ENCODE peak calls at places on chromosome 18, in five cellular contexts. N, A, E, Y and F are unnamed samples.

GRCh38 chr18:21702602-21703001 is 2.0 kb downstream of the ABHD3 start:
- DNase-seq in N (no peak), A (no peak), E (no peak), Y (no peak), F (no peak)

GRCh38 chr18:27361477-27361876 is 176.4 kb upstream of the CHST9 start:
- DNase-seq in N (no peak), A (no peak), E (no peak), Y (no peak), F (no peak)

GRCh38 chr18:64765908-64766307 is 617.0 kb upstream of the LINC00305 start:
- DNase-seq in N (no peak), A (no peak), E (no peak), Y (no peak), F (no peak)

GRCh38 chr18:40152859-40153258 is 1802.2 kb upstream of the PIK3C3 start:
- DNase-seq in N (no peak), A (no peak), E (no peak), Y (no peak), F (no peak)

GRCh38 chr18:56257215-56257614 is 381.2 kb downstream of the TXNL1 start:
- DNase-seq in N (no peak), A (no peak), E (no peak), Y (no peak), F (no peak)

GRCh38 chr18:31206787-31207381 is 44.2 kb upstream of the DSC1 start:
- DNase-seq in N (no peak), A (no peak), E (peak; percentile 24), Y (peak; percentile 77), F (peak; percentile 24)

GRCh38 chr18:41745166-41746049 is 209.6 kb upstream of the PIK3C3 start:
- DNase-seq in N (peak; percentile 64), A (no peak), E (peak; percentile 15), Y (peak; percentile 91), F (peak; percentile 44)

GRCh38 chr18:38790303-38790702 is 1224.7 kb upstream of the CELF4 start:
- DNase-seq in N (no peak), A (no peak), E (no peak), Y (peak; percentile 61), F (no peak)

GRCh38 chr18:25056456-25056855 is 295.5 kb downstream of the ZNF521 start:
- DNase-seq in N (no peak), A (no peak), E (no peak), Y (no peak), F (no peak)

GRCh38 chr18:58025205-58025604 is 18.8 kb upstream of the NEDD4L start:
- DNase-seq in N (no peak), A (no peak), E (no peak), Y (no peak), F (no peak)

GRCh38 chr18:56374005-56374655 is 264.3 kb downstream of the TXNL1 start:
- DNase-seq in N (no peak), A (no peak), E (no peak), Y (no peak), F (no peak)

GRCh38 chr18:55452123-55452611 is 135.8 kb downstream of the TCF4 start:
- DNase-seq in N (no peak), A (no peak), E (no peak), Y (no peak), F (no peak)

GRCh38 chr18:23982154-23983071 is 32.1 kb upstream of the TTC39C start:
- DNase-seq in N (no peak), A (no peak), E (peak; percentile 76), Y (no peak), F (no peak)
- H3K4me3 ChIP-seq in N (no peak overlapping the region), A (peak overlapping the region; percentile 7), E (no peak overlapping the region), Y (no peak overlapping the region), F (no peak overlapping the region)

GRCh38 chr18:8967573-8967972 is 134.9 kb upstream of the NDUFV2 start:
- DNase-seq in N (no peak), A (no peak), E (no peak), Y (no peak), F (no peak)
- H3K27me3 ChIP-seq in N (no peaks in the 10 kb centered on the region), A (no peaks in the 10 kb centered on the region), E (peaks cover 2% of the 10 kb centered on the region), Y (no peaks in the 10 kb centered on the region), F (no peaks in the 10 kb centered on the region)

GRCh38 chr18:48669991-48670750 is 131.3 kb downstream of the CTIF start:
- DNase-seq in N (no peak), A (no peak), E (no peak), Y (no peak), F (no peak)
- H3K36me3 ChIP-seq in N (no peaks in the 10 kb centered on the region), A (no peaks in the 10 kb centered on the region), E (peaks cover 5% of the 10 kb centered on the region), Y (peaks cover 48% of the 10 kb centered on the region), F (no peaks in the 10 kb centered on the region)

DNA sequence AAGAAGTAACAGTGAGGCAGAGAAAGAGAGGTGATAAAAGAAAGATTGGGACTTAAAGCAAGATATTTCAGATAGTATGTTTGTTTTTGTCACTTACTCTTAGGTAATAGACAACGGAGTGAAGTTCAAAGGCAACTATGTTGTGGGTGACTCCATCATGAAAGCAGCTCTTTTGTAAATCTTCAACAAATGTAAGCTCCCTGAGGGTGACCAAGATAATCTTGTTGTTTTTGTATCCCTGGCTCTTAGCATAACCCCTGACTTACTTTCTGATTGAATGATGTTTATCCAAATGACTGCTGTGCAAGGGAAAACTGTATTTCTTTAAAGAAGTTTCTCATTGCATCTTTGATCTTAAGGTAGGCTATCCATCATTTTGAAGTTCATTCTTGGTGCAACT is 2.6 kb downstream of the MTCL1 start:
- DNase-seq in N (no peak), A (no peak), E (no peak), Y (no peak), F (no peak)
- H3K4me3 ChIP-seq in N (no peak overlapping the region), A (no peak overlapping the region), E (no peak overlapping the region), Y (no peak overlapping the region), F (peak overlapping the region; percentile 60)

GRCh38 chr18:37284260-37284659 is 281.3 kb downstream of the CELF4 start:
- DNase-seq in N (no peak), A (no peak), E (no peak), Y (no peak), F (peak; percentile 53)
- H3K27me3 ChIP-seq in N (no peaks in the 10 kb centered on the region), A (no peaks in the 10 kb centered on the region), E (peaks cover 11% of the 10 kb centered on the region), Y (no peaks in the 10 kb centered on the region), F (no peaks in the 10 kb centered on the region)

DNA sequence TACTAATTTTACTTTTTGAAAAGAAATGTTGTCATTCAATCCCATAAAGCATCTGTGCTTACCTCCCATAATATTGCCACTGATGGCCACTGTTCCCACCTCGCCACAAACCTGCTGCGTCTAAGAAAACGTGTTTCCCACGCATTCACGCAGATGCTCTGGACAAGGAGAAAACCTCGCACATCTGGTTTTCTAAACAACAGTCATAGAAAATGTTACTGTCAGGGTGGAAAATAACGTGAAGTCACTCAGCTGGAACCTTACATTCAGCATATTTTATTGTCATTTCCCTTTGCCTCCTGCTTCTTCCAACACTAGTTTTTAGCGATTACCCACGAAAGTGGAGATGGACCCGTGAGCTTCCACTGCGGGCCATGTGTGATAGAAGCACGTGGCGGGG is 94.2 kb downstream of the MTCL1 start:
- DNase-seq in N (no peak), A (no peak), E (no peak), Y (no peak), F (no peak)
- H3K36me3 ChIP-seq in N (peaks cover 23% of the 10 kb centered on the region), A (no peaks in the 10 kb centered on the region), E (no peaks in the 10 kb centered on the region), Y (no peaks in the 10 kb centered on the region), F (peaks cover 6% of the 10 kb centered on the region)

GRCh38 chr18:78973357-78974083 is 6.1 kb upstream of the SALL3 start:
- DNase-seq in N (no peak), A (no peak), E (no peak), Y (peak; percentile 53), F (peak; percentile 78)
- H3K4me3 ChIP-seq in N (peak overlapping the region; percentile 76), A (no peak overlapping the region), E (peak overlapping the region; percentile 45), Y (peak overlapping the region; percentile 64), F (peak overlapping the region; percentile 51)

GRCh38 chr18:78950386-78950785 is 29.2 kb upstream of the SALL3 start:
- DNase-seq in N (no peak), A (no peak), E (no peak), Y (no peak), F (no peak)

GRCh38 chr18:78947291-78947690 is 32.3 kb upstream of the SALL3 start:
- DNase-seq in N (no peak), A (no peak), E (no peak), Y (no peak), F (no peak)

GRCh38 chr18:78948707-78949106 is 30.9 kb upstream of the SALL3 start:
- DNase-seq in N (no peak), A (no peak), E (no peak), Y (no peak), F (no peak)

GRCh38 chr18:78948221-78948620 is 31.4 kb upstream of the SALL3 start:
- DNase-seq in N (no peak), A (no peak), E (no peak), Y (no peak), F (peak; percentile 80)

DNA sequence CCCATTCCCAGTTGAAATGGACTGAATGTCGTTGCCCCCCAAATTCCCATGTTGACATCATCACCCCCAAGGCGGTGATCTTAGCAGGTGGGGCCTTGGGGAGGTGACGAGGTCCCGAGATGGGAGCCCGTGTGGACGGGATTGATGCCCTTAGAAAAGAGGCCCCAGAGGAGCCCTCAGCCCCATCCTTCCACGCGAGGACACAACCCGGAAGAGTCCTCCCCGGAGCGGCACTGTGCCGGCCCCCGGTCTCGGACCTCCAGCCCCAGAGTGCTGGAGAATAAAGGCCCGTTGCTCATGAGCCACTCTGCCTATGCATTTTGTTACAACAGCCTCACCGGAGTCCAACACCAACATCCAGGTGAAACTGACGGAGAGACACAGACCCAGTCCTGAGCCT is 30.4 kb upstream of the SALL3 start:
- DNase-seq in N (no peak), A (no peak), E (no peak), Y (no peak), F (no peak)
- H3K27me3 ChIP-seq in N (no peaks in the 10 kb centered on the region), A (no peaks in the 10 kb centered on the region), E (peaks cover 1% of the 10 kb centered on the region), Y (no peaks in the 10 kb centered on the region), F (no peaks in the 10 kb centered on the region)

GRCh38 chr18:676747-677544 is 19.5 kb downstream of the TYMS start:
- DNase-seq in N (no peak), A (no peak), E (no peak), Y (peak; percentile 8), F (no peak)
- H3K36me3 ChIP-seq in N (peaks cover 56% of the 10 kb centered on the region), A (peaks cover 51% of the 10 kb centered on the region), E (peaks cover 3% of the 10 kb centered on the region), Y (peaks cover 63% of the 10 kb centered on the region), F (peaks cover 21% of the 10 kb centered on the region)